ENCODE peak calls at places on chromosomes 7 and 10, in ten cellular contexts. I is foreskin keratinocyte, W is small intestine, L is fibroblast of pulmonary artery, C is NCI-H146, D is left cardiac atrium, U is H4, H is Right ventricle myocardium inferior, J is HTR-8/SVneo, R is SJSA1. E is an unnamed sample.

GRCh38 chr10:98373691-98374090 is 41.3 kb downstream of the PYROXD2 start:
- DNase-seq in I (no peak), W (no peak), L (no peak), C (no peak), D (no peak), U (no peak), H (no peak), J (no peak), R (no peak), E (no peak)

GRCh38 chr7:30136339-30136738 is 1.6 kb downstream of the MTURN start:
- DNase-seq in I (no peak), W (no peak), L (no peak), C (peak; percentile 41), D (no peak), U (no peak), H (no peak), J (no peak), R (no peak), E (no peak)

GRCh38 chr7:104982308-104982755 is 31.7 kb upstream of the KMT2E start:
- DNase-seq in I (no peak), W (peak; percentile 74), L (no peak), C (no peak), D (no peak), U (no peak), H (no peak), J (no peak), R (peak; percentile 74), E (no peak)

GRCh38 chr10:93028881-93029280 is 31.7 kb upstream of the CYP26C1 start:
- DNase-seq in I (no peak), W (no peak), L (peak; percentile 54), C (no peak), D (no peak), U (peak; percentile 9), H (no peak), J (peak; percentile 13), R (peak; percentile 52), E (no peak)

GRCh38 chr7:72028267-72028666 is 383.9 kb downstream of the CALN1 start:
- DNase-seq in I (no peak), W (no peak), L (no peak), C (no peak), D (no peak), U (no peak), H (no peak), J (no peak), R (no peak), E (no peak)

GRCh38 chr10:123459371-123460224 is 206.6 kb upstream of the GPR26 start:
- DNase-seq in I (no peak), W (no peak), L (no peak), C (peak; percentile 85), D (no peak), U (no peak), H (no peak), J (no peak), R (no peak), E (no peak)

GRCh38 chr7:3154881-3155494 is 111.3 kb upstream of the CARD11 start:
- DNase-seq in I (no peak), W (peak; percentile 58), L (peak; percentile 75), C (peak; percentile 57), D (no peak), U (peak; percentile 75), H (no peak), J (peak; percentile 68), R (peak; percentile 37), E (no peak)

GRCh38 chr7:375491-375821 is 85.5 kb downstream of the FOXL3 start:
- DNase-seq in I (no peak), W (no peak), L (no peak), C (no peak), D (peak; percentile 11), U (no peak), H (no peak), J (no peak), R (no peak), E (no peak)

GRCh38 chr7:143974457-143974856 is 19.8 kb downstream of the OR2F1 start:
- DNase-seq in I (no peak), W (peak; percentile 94), L (no peak), C (no peak), D (no peak), U (peak; percentile 18), H (no peak), J (no peak), R (no peak), E (no peak)

GRCh38 chr7:130881091-130881798 is 147.2 kb upstream of the KLF14 start:
- DNase-seq in I (no peak), W (no peak), L (no peak), C (no peak), D (no peak), U (no peak), H (no peak), J (no peak), R (no peak), E (no peak)

GRCh38 chr7:116543664-116544063 is 18.8 kb downstream of the CAV1 start:
- DNase-seq in I (no peak), W (no peak), L (peak; percentile 55), C (no peak), D (no peak), U (peak; percentile 59), H (no peak), J (no peak), R (peak; percentile 64), E (no peak)

GRCh38 chr7:4849390-4849789 is 12.4 kb downstream of the PAPOLB start:
- DNase-seq in I (peak; percentile 8), W (peak; percentile 16), L (peak; percentile 34), C (peak; percentile 97), D (no peak), U (no peak), H (no peak), J (peak; percentile 76), R (no peak), E (peak; percentile 46)

GRCh38 chr10:131350245-131350644 is 38.7 kb upstream of the TCERG1L start:
- DNase-seq in I (no peak), W (no peak), L (no peak), C (no peak), D (no peak), U (no peak), H (no peak), J (no peak), R (no peak), E (no peak)

GRCh38 chr7:159017741-159018140 is 126.9 kb downstream of the VIPR2 start:
- DNase-seq in I (no peak), W (no peak), L (no peak), C (no peak), D (no peak), U (no peak), H (no peak), J (no peak), R (no peak), E (no peak)

GRCh38 chr7:2687338-2687869 is 598 bp upstream of the AMZ1 start:
- DNase-seq in I (no peak), W (no peak), L (peak; percentile 27), C (peak; percentile 68), D (no peak), U (no peak), H (no peak), J (no peak), R (peak; percentile 55), E (no peak)

GRCh38 chr7:50119815-50120637 is 27.0 kb upstream of the ZPBP start:
- DNase-seq in I (no peak), W (no peak), L (no peak), C (no peak), D (no peak), U (peak; percentile 26), H (no peak), J (no peak), R (no peak), E (no peak)

GRCh38 chr10:28788252-28788651 is 110.9 kb downstream of the BAMBI start:
- DNase-seq in I (no peak), W (no peak), L (no peak), C (no peak), D (no peak), U (no peak), H (no peak), J (no peak), R (no peak), E (no peak)

GRCh38 chr7:76303829-76304505 is 1.5 kb downstream of the HSPB1 start:
- DNase-seq in I (no peak), W (no peak), L (no peak), C (peak; percentile 73), D (no peak), U (no peak), H (no peak), J (no peak), R (no peak), E (peak; percentile 52)

GRCh38 chr7:45039106-45039505 is 39.1 kb downstream of the CCM2 start:
- DNase-seq in I (peak; percentile 54), W (no peak), L (no peak), C (no peak), D (no peak), U (no peak), H (no peak), J (no peak), R (no peak), E (no peak)

GRCh38 chr10:24645784-24646183 is 77.9 kb downstream of the ARHGAP21 start:
- DNase-seq in I (no peak), W (peak; percentile 18), L (no peak), C (no peak), D (no peak), U (no peak), H (no peak), J (no peak), R (no peak), E (no peak)

GRCh38 chr10:43965918-43966570 is 317.4 kb upstream of the ZNF32 start:
- DNase-seq in I (no peak), W (no peak), L (no peak), C (no peak), D (no peak), U (no peak), H (no peak), J (no peak), R (no peak), E (no peak)

GRCh38 chr10:47351899-47352815 is 4.0 kb downstream of the RBP3 start:
- DNase-seq in I (no peak), W (no peak), L (no peak), C (no peak), D (no peak), U (no peak), H (no peak), J (no peak), R (no peak), E (no peak)

GRCh38 chr10:48478980-48479811 is 125.7 kb downstream of the ARHGAP22 start:
- DNase-seq in I (no peak), W (no peak), L (no peak), C (peak; percentile 14), D (no peak), U (no peak), H (no peak), J (no peak), R (no peak), E (no peak)

GRCh38 chr7:155590215-155591023 is 44.1 kb upstream of the CNPY1 start:
- DNase-seq in I (no peak), W (peak; percentile 21), L (peak; percentile 53), C (peak; percentile 7), D (no peak), U (peak; percentile 80), H (peak; percentile 92), J (no peak), R (no peak), E (peak; percentile 55)

GRCh38 chr7:132609906-132610520 is 33.7 kb upstream of the PLXNA4 start:
- DNase-seq in I (no peak), W (no peak), L (no peak), C (no peak), D (no peak), U (no peak), H (no peak), J (no peak), R (no peak), E (no peak)